ENCODE peak calls at places on chromosomes 7 and 10, in ten cellular contexts. U, M, R, F, S, Z, D, B, Y and W are unnamed samples.
A peak's percentile ranks its signal among the peaks of the same experiment; 100 is the strongest.

GRCh38 chr10:50382576-50383023 is 131.3 kb upstream of the ASAH2 start:
- DNase-seq in U (no peak), M (no peak), R (no peak), F (no peak), S (no peak), Z (no peak), D (no peak), B (no peak), Y (no peak), W (no peak)

GRCh38 chr7:137667633-137668387 is 179.0 kb downstream of the DGKI start:
- DNase-seq in U (no peak), M (peak; percentile 88), R (no peak), F (peak; percentile 85), S (peak; percentile 98), Z (no peak), D (no peak), B (no peak), Y (no peak), W (peak; percentile 46)

GRCh38 chr10:95049919-95050318 is 19.4 kb downstream of the CYP2C8 start:
- DNase-seq in U (no peak), M (no peak), R (no peak), F (no peak), S (no peak), Z (no peak), D (no peak), B (no peak), Y (no peak), W (no peak)

GRCh38 chr7:70505468-70505867 is 626.5 kb upstream of the GALNT17 start:
- DNase-seq in U (no peak), M (no peak), R (no peak), F (no peak), S (no peak), Z (no peak), D (no peak), B (no peak), Y (no peak), W (no peak)

GRCh38 chr10:123743441-123744225 is 77.5 kb downstream of the GPR26 start:
- DNase-seq in U (no peak), M (no peak), R (no peak), F (no peak), S (no peak), Z (no peak), D (no peak), B (no peak), Y (no peak), W (no peak)

GRCh38 chr10:124642076-124642710 is 102.0 kb downstream of the FAM53B start:
- DNase-seq in U (no peak), M (no peak), R (no peak), F (peak; percentile 65), S (no peak), Z (peak; percentile 60), D (no peak), B (no peak), Y (no peak), W (peak; percentile 63)

GRCh38 chr7:101589976-101590662 is 39.0 kb downstream of the MYL10 start:
- DNase-seq in U (no peak), M (no peak), R (no peak), F (no peak), S (no peak), Z (no peak), D (no peak), B (peak; percentile 32), Y (no peak), W (no peak)

GRCh38 chr7:30459591-30460245 is 18.9 kb downstream of the NOD1 start:
- DNase-seq in U (no peak), M (peak; percentile 95), R (peak; percentile 92), F (peak; percentile 85), S (peak; percentile 96), Z (no peak), D (peak; percentile 90), B (no peak), Y (no peak), W (no peak)

GRCh38 chr7:38410056-38410455 is 136.6 kb upstream of the TARP start:
- DNase-seq in U (no peak), M (no peak), R (no peak), F (no peak), S (no peak), Z (no peak), D (no peak), B (no peak), Y (no peak), W (no peak)

GRCh38 chr7:47520408-47520807 is 61.5 kb downstream of the TNS3 start:
- DNase-seq in U (no peak), M (peak; percentile 85), R (no peak), F (peak; percentile 80), S (peak; percentile 95), Z (peak; percentile 67), D (no peak), B (peak; percentile 58), Y (no peak), W (no peak)

GRCh38 chr7:79199961-79200360 is 253.5 kb downstream of the MAGI2 start:
- DNase-seq in U (no peak), M (peak; percentile 84), R (no peak), F (no peak), S (peak; percentile 26), Z (no peak), D (no peak), B (no peak), Y (no peak), W (no peak)

GRCh38 chr10:84244651-84245270 is at the start of gene RGR:
- DNase-seq in U (no peak), M (no peak), R (no peak), F (peak; percentile 75), S (peak; percentile 2), Z (no peak), D (no peak), B (no peak), Y (no peak), W (no peak)

GRCh38 chr7:141045126-141045841 is 28.6 kb upstream of the TMEM178B start:
- DNase-seq in U (no peak), M (peak; percentile 29), R (peak; percentile 100), F (peak; percentile 39), S (peak; percentile 7), Z (no peak), D (no peak), B (no peak), Y (no peak), W (no peak)

GRCh38 chr10:43200538-43201390 is 62.5 kb downstream of the CSGALNACT2 start:
- DNase-seq in U (no peak), M (no peak), R (no peak), F (no peak), S (no peak), Z (peak; percentile 46), D (no peak), B (no peak), Y (no peak), W (no peak)

GRCh38 chr7:41544241-41544640 is 158.6 kb downstream of the INHBA start:
- DNase-seq in U (no peak), M (peak; percentile 38), R (no peak), F (no peak), S (no peak), Z (no peak), D (no peak), B (no peak), Y (no peak), W (no peak)

GRCh38 chr7:111083423-111083822 is 7.5 kb upstream of the LRRN3 start:
- DNase-seq in U (no peak), M (peak; percentile 78), R (no peak), F (peak; percentile 36), S (peak; percentile 69), Z (no peak), D (peak; percentile 70), B (no peak), Y (no peak), W (no peak)

GRCh38 chr10:88682491-88682890 is 18.2 kb downstream of the LIPF start:
- DNase-seq in U (no peak), M (no peak), R (no peak), F (no peak), S (no peak), Z (no peak), D (no peak), B (no peak), Y (no peak), W (no peak)

GRCh38 chr10:125708971-125709503 is 10.5 kb upstream of the EDRF1 start:
- DNase-seq in U (no peak), M (no peak), R (no peak), F (no peak), S (no peak), Z (no peak), D (no peak), B (no peak), Y (no peak), W (no peak)

GRCh38 chr7:28573751-28574295 is 161.5 kb downstream of the CREB5 start:
- DNase-seq in U (peak; percentile 91), M (peak; percentile 42), R (no peak), F (peak; percentile 23), S (peak; percentile 92), Z (no peak), D (no peak), B (no peak), Y (no peak), W (no peak)

GRCh38 chr7:118845787-118846186 is 621.3 kb downstream of the ANKRD7 start:
- DNase-seq in U (no peak), M (no peak), R (no peak), F (no peak), S (no peak), Z (no peak), D (no peak), B (no peak), Y (no peak), W (no peak)

GRCh38 chr7:26078437-26079362 is 73.3 kb upstream of the NFE2L3 start:
- DNase-seq in U (peak; percentile 87), M (no peak), R (peak; percentile 83), F (peak; percentile 58), S (peak; percentile 20), Z (peak; percentile 86), D (no peak), B (peak; percentile 63), Y (peak; percentile 69), W (peak; percentile 86)

GRCh38 chr7:24910551-24911212 is 69.3 kb downstream of the OSBPL3 start:
- DNase-seq in U (no peak), M (no peak), R (no peak), F (no peak), S (no peak), Z (no peak), D (no peak), B (no peak), Y (no peak), W (no peak)

GRCh38 chr7:30460246-30460633 is 18.3 kb downstream of the NOD1 start:
- DNase-seq in U (no peak), M (no peak), R (no peak), F (no peak), S (no peak), Z (no peak), D (no peak), B (no peak), Y (no peak), W (no peak)

GRCh38 chr7:119482209-119482608 is 790.8 kb upstream of the KCND2 start:
- DNase-seq in U (no peak), M (no peak), R (peak; percentile 67), F (peak; percentile 5), S (peak; percentile 2), Z (no peak), D (no peak), B (no peak), Y (peak; percentile 13), W (no peak)

GRCh38 chr10:14603539-14604102 is 171.1 kb downstream of the FAM107B start:
- DNase-seq in U (no peak), M (no peak), R (no peak), F (peak; percentile 48), S (no peak), Z (peak; percentile 77), D (no peak), B (no peak), Y (no peak), W (no peak)